ENCODE peak calls at places on chromosome 19, in four cellular contexts. E is NCI-H1417, G is NCI-H1930, D is right cardiac atrium. S is an unnamed sample.

GRCh38 chr19:19537321-19538048 is 580 bp upstream of the CILP2 start:
- DNase-seq in E (no peak), G (no peak), D (no peak), S (no peak)

GRCh38 chr19:10896851-10897526 is 25.6 kb downstream of the CARM1 start:
- DNase-seq in E (peak; percentile 17), G (no peak), D (no peak), S (no peak)

GRCh38 chr19:14433454-14434156 is 499 bp downstream of the PKN1 start:
- DNase-seq in E (peak; percentile 84), G (peak; percentile 4), D (peak; percentile 73), S (peak; percentile 8)

GRCh38 chr19:19627716-19628498 is at the start of gene LPAR2:
- DNase-seq in E (peak; percentile 82), G (no peak), D (peak; percentile 71), S (peak; percentile 43)

GRCh38 chr19:13100031-13100588 is 2.5 kb downstream of the LYL1 start:
- DNase-seq in E (no peak), G (no peak), D (peak; percentile 53), S (no peak)

GRCh38 chr19:33777753-33778088 is 18.9 kb upstream of the KCTD15 start:
- DNase-seq in E (no peak), G (no peak), D (no peak), S (no peak)

GRCh38 chr19:33383722-33384292 is 10.3 kb downstream of the CEBPG start:
- DNase-seq in E (no peak), G (no peak), D (no peak), S (no peak)

GRCh38 chr19:55688422-55689218 is 13.6 kb downstream of the EPN1 start:
- DNase-seq in E (peak; percentile 70), G (no peak), D (peak; percentile 48), S (no peak)

GRCh38 chr19:20664917-20665781 is 3.8 kb upstream of the ZNF626 start:
- DNase-seq in E (no peak), G (no peak), D (peak; percentile 85), S (no peak)

GRCh38 chr19:35177377-35178274 is 23.1 kb downstream of the FXYD5 start:
- DNase-seq in E (no peak), G (no peak), D (no peak), S (no peak)

GRCh38 chr19:47430041-47430802 is 10.9 kb upstream of the MEIS3 start:
- DNase-seq in E (no peak), G (no peak), D (peak; percentile 72), S (no peak)

GRCh38 chr19:44892932-44893331 is 1.9 kb downstream of the TOMM40 start:
- DNase-seq in E (no peak), G (no peak), D (no peak), S (no peak)

GRCh38 chr19:10517361-10517759 is at the start of gene S1PR5:
- DNase-seq in E (peak; percentile 44), G (no peak), D (peak; percentile 72), S (peak; percentile 14)

GRCh38 chr19:40191836-40192646 is 815 bp downstream of the MAP3K10 start:
- DNase-seq in E (peak; percentile 33), G (peak; percentile 51), D (peak; percentile 72), S (no peak)

GRCh38 chr19:4699826-4700572 is 23.6 kb downstream of the DPP9 start:
- DNase-seq in E (no peak), G (no peak), D (no peak), S (no peak)

GRCh38 chr19:8302357-8302691 is 5.8 kb downstream of the CD320 start:
- DNase-seq in E (no peak), G (no peak), D (peak; percentile 85), S (no peak)

GRCh38 chr19:16945762-16946465 is 57.1 kb downstream of the F2RL3 start:
- DNase-seq in E (no peak), G (no peak), D (no peak), S (no peak)

GRCh38 chr19:57269515-57270250 is 10.6 kb upstream of the ZNF460 start:
- DNase-seq in E (no peak), G (no peak), D (no peak), S (no peak)

GRCh38 chr19:41261474-41262190 is 2.5 kb upstream of the HNRNPUL1 start:
- DNase-seq in E (no peak), G (no peak), D (no peak), S (no peak)

GRCh38 chr19:4877753-4878490 is 10.5 kb upstream of the PLIN3 start:
- DNase-seq in E (no peak), G (no peak), D (peak; percentile 62), S (no peak)

GRCh38 chr19:38666662-38667448 is 19.4 kb downstream of the ACTN4 start:
- DNase-seq in E (no peak), G (no peak), D (peak; percentile 74), S (no peak)

GRCh38 chr19:16899566-16900075 is 10.8 kb downstream of the F2RL3 start:
- DNase-seq in E (no peak), G (no peak), D (peak; percentile 80), S (no peak)

GRCh38 chr19:2711175-2711936 is 8.9 kb upstream of the GNG7 start:
- DNase-seq in E (no peak), G (no peak), D (peak; percentile 17), S (no peak)

GRCh38 chr19:15331419-15332310 is 674 bp downstream of the BRD4 start:
- DNase-seq in E (peak; percentile 61), G (no peak), D (peak; percentile 84), S (no peak)

GRCh38 chr19:2820112-2820702 is 539 bp downstream of the ZNF554 start:
- DNase-seq in E (peak; percentile 78), G (no peak), D (peak; percentile 71), S (no peak)

GRCh38 chr19:16587031-16588023 is 15.1 kb upstream of the SLC35E1 start:
- DNase-seq in E (no peak), G (no peak), D (no peak), S (no peak)

GRCh38 chr19:36225219-36225892 is 10.4 kb downstream of the ZNF146 start:
- DNase-seq in E (no peak), G (no peak), D (no peak), S (no peak)

GRCh38 chr19:17871878-17872250 is at the start of gene SLC5A5:
- DNase-seq in E (no peak), G (no peak), D (no peak), S (no peak)

GRCh38 chr19:46697142-46697960 is 19.6 kb downstream of the PRKD2 start:
- DNase-seq in E (no peak), G (no peak), D (peak; percentile 96), S (peak; percentile 69)

GRCh38 chr19:38742296-38742695 is 2.0 kb downstream of the CAPN12 start:
- DNase-seq in E (no peak), G (no peak), D (no peak), S (no peak)

GRCh38 chr19:1651548-1652394 is 644 bp downstream of the TCF3 start:
- DNase-seq in E (peak; percentile 78), G (no peak), D (peak; percentile 79), S (no peak)

GRCh38 chr19:42225718-42226292 is 5.7 kb downstream of the ZNF526 start:
- DNase-seq in E (no peak), G (no peak), D (no peak), S (no peak)

GRCh38 chr19:45863840-45864628 is at the start of gene FOXA3:
- DNase-seq in E (peak; percentile 56), G (peak; percentile 77), D (peak; percentile 80), S (peak; percentile 49)